ENCODE peak calls at places on chromosomes 2 and 18, in ten cellular contexts. Z, Y, H, B, Q, J, R, W, K and P are unnamed samples.

GRCh38 chr2:85774126-85774978 is 20.6 kb downstream of the ATOH8 start:
- DNase-seq in Y (no peak), K (no peak), W (no peak), J (peak), Z (peak), R (no peak), B (peak), H (no peak), Q (no peak), P (no peak)

GRCh38 chr18:64240301-64240700 is 91.4 kb upstream of the LINC00305 start:
- DNase-seq in H (no peak), B (no peak), K (no peak), W (no peak), R (peak), Y (no peak), J (no peak), Z (no peak), Q (no peak), P (no peak)

GRCh38 chr2:152740743-152741328 is 22.4 kb downstream of the ARL6IP6 start:
- DNase-seq in K (peak), Y (no peak), H (no peak), R (peak), J (no peak), B (no peak), W (peak), Z (no peak), Q (no peak), P (no peak)

GRCh38 chr2:149920389-149920788 is 332.8 kb upstream of the MMADHC start:
- DNase-seq in B (no peak), J (no peak), W (no peak), H (no peak), Z (no peak), R (no peak), Y (no peak), K (no peak), Q (no peak), P (no peak)

GRCh38 chr2:236831698-236832097 is 254.0 kb upstream of the COPS8 start:
- DNase-seq in W (no peak), K (no peak), H (no peak), B (no peak), J (no peak), Z (no peak), Q (no peak), Y (no peak), R (no peak), P (no peak)

GRCh38 chr2:157182834-157183396 is 74.6 kb upstream of the GALNT5 start:
- DNase-seq in W (peak), H (no peak), B (no peak), Y (peak), Q (no peak), Z (no peak), R (no peak), J (no peak), K (peak), P (no peak)

GRCh38 chr18:25229858-25230257 is 122.1 kb downstream of the ZNF521 start:
- DNase-seq in R (no peak), K (no peak), W (no peak), Y (no peak), H (no peak), J (no peak), Z (no peak), Q (no peak), B (no peak), P (no peak)

GRCh38 chr2:12493031-12493513 is 223.7 kb upstream of the TRIB2 start:
- DNase-seq in B (no peak), K (no peak), H (no peak), Y (peak), Q (no peak), R (peak), Z (no peak), J (no peak), W (peak), P (no peak)

GRCh38 chr2:172285010-172285621 is 142.3 kb upstream of the ITGA6 start:
- DNase-seq in H (no peak), Z (no peak), Y (peak), Q (peak), K (peak), B (no peak), W (peak), R (peak), J (no peak), P (no peak)

GRCh38 chr2:177392373-177393246 is at the start of gene AGPS:
- DNase-seq in H (peak), Z (peak), J (peak), B (peak), W (peak), R (peak), Q (peak), Y (peak), K (peak), P (no peak)

GRCh38 chr2:11753886-11754704 is 7.7 kb downstream of the LPIN1 start:
- DNase-seq in W (peak), Y (peak), B (no peak), Z (peak), Q (no peak), J (no peak), H (no peak), K (no peak), R (no peak), P (no peak)

GRCh38 chr18:79940126-79940813 is 11.2 kb downstream of the SLC66A2 start:
- DNase-seq in R (no peak), Z (peak), H (peak), W (no peak), K (no peak), Q (no peak), J (peak), Y (no peak), B (peak), P (peak)

GRCh38 chr2:41657231-41657630 is 390.6 kb upstream of the PKDCC start:
- DNase-seq in H (no peak), Q (no peak), Z (no peak), K (no peak), B (no peak), J (no peak), Y (no peak), W (no peak), R (no peak), P (no peak)

GRCh38 chr18:76364282-76365259 is 130.5 kb downstream of the ZNF516 start:
- DNase-seq in Q (no peak), J (no peak), W (no peak), B (no peak), Z (no peak), H (no peak), R (no peak), K (no peak), Y (no peak), P (no peak)

GRCh38 chr2:170715062-170715931 is at the start of gene SP5:
- DNase-seq in W (peak), Y (peak), R (peak), Z (peak), J (peak), B (peak), Q (peak), H (peak), K (no peak), P (no peak)

GRCh38 chr2:9110893-9111569 is 95.6 kb upstream of the ASAP2 start:
- DNase-seq in Y (peak), H (no peak), W (peak), B (no peak), Z (no peak), K (no peak), Q (peak), J (no peak), R (peak), P (no peak)

GRCh38 chr18:26553943-26554342 is 5.6 kb upstream of the KCTD1 start:
- DNase-seq in W (no peak), R (no peak), Q (no peak), Y (no peak), J (no peak), K (no peak), Z (no peak), H (no peak), B (no peak), P (no peak)
- TF ChIP-seq CTCF in W (no peak), R (no peak), Q (no peak), Y (no peak), J (no peak), K (no peak), Z (no peak), H (no peak), B (no peak), P (no peak)

GRCh38 chr2:227410191-227410590 is 22.4 kb upstream of the SCYGR1 start:
- DNase-seq in Z (no peak), J (no peak), Y (no peak), H (no peak), W (no peak), B (no peak), Q (no peak), R (no peak), K (no peak), P (no peak)

GRCh38 chr2:227407601-227408089 is 19.9 kb upstream of the SCYGR1 start:
- DNase-seq in R (no peak), H (peak), W (no peak), Y (no peak), Q (no peak), Z (no peak), J (peak), B (peak), K (no peak), P (no peak)

GRCh38 chr2:227402959-227403358 is 15.2 kb upstream of the SCYGR1 start:
- DNase-seq in R (no peak), J (no peak), Y (no peak), B (no peak), H (no peak), K (no peak), Q (no peak), W (peak), Z (no peak), P (no peak)

GRCh38 chr2:227404575-227404974 is 16.8 kb upstream of the SCYGR1 start:
- DNase-seq in R (no peak), J (no peak), W (no peak), Q (no peak), B (no peak), Y (no peak), H (no peak), Z (no peak), K (no peak), P (no peak)

DNA sequence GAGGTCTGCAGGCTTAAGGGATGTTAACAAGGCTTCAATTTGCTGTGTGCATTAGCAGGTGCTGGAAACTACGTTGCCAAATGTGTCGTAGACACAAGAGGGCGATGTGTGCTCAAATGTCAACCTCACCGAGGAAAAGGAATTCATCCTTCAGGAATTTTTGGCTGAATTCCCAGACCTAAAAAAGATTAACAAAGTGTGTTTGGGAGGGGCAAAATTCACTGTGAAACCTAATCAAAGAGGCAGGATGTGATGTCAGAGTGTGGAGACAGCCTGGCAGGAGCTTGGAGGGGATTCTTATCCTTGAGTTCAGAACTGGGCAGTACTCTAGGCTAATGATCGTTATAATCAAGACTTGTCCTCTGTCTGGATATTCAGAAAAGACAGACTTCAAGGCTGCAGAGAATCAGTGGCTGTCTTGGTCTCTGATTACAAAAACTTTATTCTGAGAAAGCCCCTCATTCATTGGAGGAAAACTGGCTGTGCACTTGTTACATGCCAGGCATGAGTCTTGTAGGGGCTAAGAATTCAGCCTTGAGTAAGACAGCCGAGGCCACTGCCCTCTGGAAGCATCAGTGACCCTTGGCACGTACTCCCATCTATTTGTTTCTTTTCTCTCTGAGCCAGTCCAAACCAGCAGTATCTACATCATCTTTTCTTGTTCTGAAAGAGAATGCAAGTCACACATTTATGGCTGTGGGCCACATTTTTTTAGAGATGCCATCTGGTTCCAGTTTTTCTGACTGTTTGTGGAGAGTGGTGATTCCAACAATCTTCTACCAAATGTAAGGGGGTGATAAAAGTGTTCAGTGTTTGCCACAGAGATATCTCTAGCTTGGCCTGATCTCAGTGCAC is 18.7 kb upstream of the SCYGR1 start:
- DNase-seq in Y (peak), K (peak), H (no peak), B (no peak), R (peak), Q (peak), Z (peak), J (no peak), W (peak), P (no peak)
- TF ChIP-seq CTCF in Y (peak), K (peak), H (peak), B (peak), R (peak), Q (peak), Z (peak), J (peak), W (peak), P (peak)

GRCh38 chr2:128594953-128595677 is 276.4 kb upstream of the HS6ST1 start:
- DNase-seq in K (no peak), Z (no peak), J (no peak), B (peak), Y (no peak), W (no peak), Q (no peak), H (peak), R (no peak), P (peak)
- TF ChIP-seq CTCF in K (no peak), Z (no peak), J (no peak), B (peak), Y (peak), W (no peak), Q (no peak), H (no peak), R (peak), P (no peak)

GRCh38 chr18:65439184-65439583 is 311.6 kb upstream of the CDH7 start:
- DNase-seq in R (no peak), J (no peak), Y (no peak), Q (no peak), H (no peak), Z (no peak), K (no peak), B (no peak), W (no peak), P (no peak)
- TF ChIP-seq CTCF in R (no peak), J (peak), Y (no peak), Q (peak), H (no peak), Z (no peak), K (no peak), B (no peak), W (no peak), P (peak)

GRCh38 chr2:46461716-46462171 is 17.6 kb upstream of the TMEM247 start:
- DNase-seq in B (no peak), W (no peak), R (no peak), Z (no peak), K (no peak), H (no peak), Q (no peak), Y (no peak), J (no peak), P (no peak)
- TF ChIP-seq CTCF in B (no peak), W (no peak), R (no peak), Z (no peak), K (no peak), H (no peak), Q (peak), Y (no peak), J (no peak), P (no peak)